ENCODE peak calls at places on chromosome 13, in four cellular contexts. O is hepatocyte, N is astrocyte of the cerebellum, W is RWPE2. B is an unnamed sample.

GRCh38 chr13:106989866-106990265 is 421.9 kb upstream of the ARGLU1 start:
- DNase-seq in O (no peak), W (no peak), N (no peak), B (no peak)

GRCh38 chr13:94435604-94436226 is 43.8 kb downstream of the DCT start:
- DNase-seq in N (peak), O (peak), W (no peak), B (peak)

GRCh38 chr13:94369862-94370491 is 109.5 kb downstream of the DCT start:
- DNase-seq in N (no peak), W (no peak), O (no peak), B (no peak)

GRCh38 chr13:98399756-98400155 is 177.2 kb downstream of the STK24 start:
- DNase-seq in N (no peak), W (no peak), O (no peak), B (no peak)

GRCh38 chr13:23427342-23428182 is 5.9 kb downstream of the SACS start:
- DNase-seq in O (peak), W (no peak), N (peak), B (peak)

GRCh38 chr13:48155850-48156249 is 60.9 kb upstream of the MED4 start:
- DNase-seq in W (no peak), N (peak), O (no peak), B (no peak)

GRCh38 chr13:79810671-79811070 is 329.7 kb downstream of the NDFIP2 start:
- DNase-seq in O (no peak), N (peak), W (no peak), B (no peak)

GRCh38 chr13:26184791-26185250 is 37.3 kb downstream of the RNF6 start:
- DNase-seq in O (peak), N (peak), W (no peak), B (peak)

GRCh38 chr13:92196566-92197256 is 798.3 kb downstream of the GPC5 start:
- DNase-seq in N (no peak), O (no peak), W (no peak), B (no peak)

GRCh38 chr13:108919036-108919907 is 289.9 kb downstream of the MYO16 start:
- DNase-seq in O (no peak), N (no peak), W (no peak), B (peak)

GRCh38 chr13:75792526-75793187 is 156.5 kb downstream of the LMO7 start:
- DNase-seq in N (no peak), O (peak), W (no peak), B (no peak)

GRCh38 chr13:99308481-99309087 is 1.4 kb upstream of the GPR183 start:
- DNase-seq in O (no peak), N (no peak), W (no peak), B (no peak)

GRCh38 chr13:46982856-46983582 is 86.2 kb upstream of the HTR2A start:
- DNase-seq in O (no peak), W (no peak), N (no peak), B (no peak)

GRCh38 chr13:59861676-59862075 is 302.1 kb downstream of the DIAPH3 start:
- DNase-seq in N (no peak), O (no peak), W (no peak), B (no peak)

GRCh38 chr13:75444016-75444415 is 38.0 kb downstream of the TBC1D4 start:
- DNase-seq in N (no peak), W (no peak), O (no peak), B (no peak)

GRCh38 chr13:97982286-97982685 is 28.8 kb downstream of the IPO5 start:
- DNase-seq in N (no peak), W (no peak), O (no peak), B (no peak)

GRCh38 chr13:51767100-51767499 is 36.9 kb downstream of the DHRS12 start:
- DNase-seq in W (no peak), O (no peak), N (no peak), B (no peak)

GRCh38 chr13:51768976-51769375 is 35.0 kb downstream of the DHRS12 start:
- DNase-seq in W (no peak), O (no peak), N (no peak), B (no peak)

GRCh38 chr13:51769455-51770127 is 34.4 kb downstream of the DHRS12 start:
- DNase-seq in O (no peak), N (no peak), W (no peak), B (no peak)

GRCh38 chr13:51770160-51770559 is 33.8 kb downstream of the DHRS12 start:
- DNase-seq in W (no peak), N (no peak), O (peak), B (no peak)

GRCh38 chr13:51768378-51768921 is 35.5 kb downstream of the DHRS12 start:
- DNase-seq in W (no peak), O (no peak), N (no peak), B (no peak)
- TF ChIP-seq CTCF in W (no peak), O (no peak), N (no peak), B (no peak)

GRCh38 chr13:21034602-21035190 is 26.7 kb downstream of the LATS2 start:
- DNase-seq in O (no peak), W (no peak), N (no peak), B (no peak)
- TF ChIP-seq CTCF in O (no peak), W (no peak), N (peak), B (peak)

GRCh38 chr13:51599444-51600176 is 15.3 kb downstream of the WDFY2 start:
- DNase-seq in O (no peak), W (no peak), N (no peak), B (no peak)
- TF ChIP-seq CTCF in O (no peak), W (no peak), N (no peak), B (no peak)

DNA sequence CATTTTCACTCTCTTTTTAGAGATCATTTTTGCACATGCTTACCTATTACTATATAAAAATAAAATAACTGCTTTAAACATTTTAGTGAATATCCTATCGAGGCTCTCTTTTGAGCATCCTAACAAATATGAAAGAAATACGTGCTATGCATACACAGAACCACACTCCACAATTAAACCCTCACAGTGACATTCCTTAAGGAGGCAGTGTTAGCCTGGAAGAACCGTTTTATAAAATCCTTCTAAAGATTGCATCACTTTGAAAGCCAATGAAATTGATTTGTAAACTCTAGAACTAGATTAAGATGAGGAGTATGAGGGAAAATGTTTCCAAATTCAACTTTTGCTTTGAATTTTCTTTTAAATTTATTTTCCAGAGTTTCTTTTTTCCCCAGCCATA is 11.1 kb upstream of the ENOX1 start:
- DNase-seq in N (no peak), O (no peak), W (no peak), B (no peak)
- TF ChIP-seq CTCF in N (no peak), O (no peak), W (no peak), B (peak)

DNA sequence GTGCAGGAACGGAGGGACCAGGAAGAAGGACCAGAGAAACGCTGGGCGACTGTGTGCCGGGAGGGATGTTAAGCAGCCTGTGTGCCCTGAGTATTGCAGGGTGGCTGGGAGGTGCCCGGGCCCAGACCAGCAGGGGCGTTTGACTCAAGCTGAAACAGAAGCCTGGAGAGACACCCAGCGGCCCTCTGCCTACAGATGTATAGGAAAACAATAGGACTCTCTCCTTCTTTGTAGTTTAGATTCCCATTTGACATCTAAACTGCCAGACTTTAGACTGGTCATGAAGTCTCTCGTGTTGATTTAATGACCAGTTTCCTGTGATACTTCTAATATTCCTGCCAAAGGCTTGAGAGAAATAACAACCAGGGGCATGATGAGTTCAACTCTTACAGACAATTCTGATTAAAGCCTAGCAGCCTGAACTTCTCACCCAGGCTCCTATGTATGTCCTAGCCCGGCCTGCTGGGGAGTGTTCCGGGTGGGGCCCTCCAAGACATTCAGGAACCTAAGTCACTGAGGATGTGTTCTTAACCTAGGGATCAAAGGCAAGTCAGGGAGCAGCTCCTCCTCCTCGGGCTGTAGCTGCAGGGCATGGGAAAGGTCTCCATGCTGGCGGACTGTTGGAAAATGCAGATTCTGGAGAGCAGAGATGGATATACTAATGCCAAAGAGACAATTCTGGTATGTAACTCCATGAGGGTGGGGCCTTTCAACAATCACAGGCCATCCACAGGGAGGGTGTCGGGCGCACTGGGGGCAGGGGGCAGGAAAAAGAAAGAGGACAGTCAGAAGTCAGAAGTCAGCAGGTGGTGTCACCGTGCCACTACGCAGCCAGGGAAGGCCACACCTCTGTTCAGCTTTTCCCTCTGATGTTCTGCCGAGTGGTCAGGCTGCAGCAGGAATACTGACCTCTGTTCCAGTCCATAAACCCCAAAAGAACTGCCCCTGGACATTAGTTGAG is 131.9 kb downstream of the STARD13 start:
- DNase-seq in N (peak), W (no peak), O (no peak), B (no peak)
- TF ChIP-seq CTCF in N (no peak), W (no peak), O (no peak), B (no peak)

GRCh38 chr13:44321961-44322360 is 51.7 kb upstream of the SERP2 start:
- DNase-seq in O (no peak), N (no peak), W (no peak), B (no peak)

GRCh38 chr13:44326961-44327360 is 46.7 kb upstream of the SERP2 start:
- DNase-seq in O (no peak), W (no peak), N (no peak), B (no peak)

GRCh38 chr13:44320611-44321010 is 53.0 kb upstream of the SERP2 start:
- DNase-seq in O (no peak), N (no peak), W (no peak), B (no peak)

GRCh38 chr13:44322928-44323327 is 50.7 kb upstream of the SERP2 start:
- DNase-seq in N (no peak), W (no peak), O (peak), B (no peak)

GRCh38 chr13:44323754-44324153 is 49.9 kb upstream of the SERP2 start:
- DNase-seq in W (no peak), N (no peak), O (no peak), B (no peak)
- TF ChIP-seq CTCF in W (no peak), N (no peak), O (no peak), B (no peak)

DNA sequence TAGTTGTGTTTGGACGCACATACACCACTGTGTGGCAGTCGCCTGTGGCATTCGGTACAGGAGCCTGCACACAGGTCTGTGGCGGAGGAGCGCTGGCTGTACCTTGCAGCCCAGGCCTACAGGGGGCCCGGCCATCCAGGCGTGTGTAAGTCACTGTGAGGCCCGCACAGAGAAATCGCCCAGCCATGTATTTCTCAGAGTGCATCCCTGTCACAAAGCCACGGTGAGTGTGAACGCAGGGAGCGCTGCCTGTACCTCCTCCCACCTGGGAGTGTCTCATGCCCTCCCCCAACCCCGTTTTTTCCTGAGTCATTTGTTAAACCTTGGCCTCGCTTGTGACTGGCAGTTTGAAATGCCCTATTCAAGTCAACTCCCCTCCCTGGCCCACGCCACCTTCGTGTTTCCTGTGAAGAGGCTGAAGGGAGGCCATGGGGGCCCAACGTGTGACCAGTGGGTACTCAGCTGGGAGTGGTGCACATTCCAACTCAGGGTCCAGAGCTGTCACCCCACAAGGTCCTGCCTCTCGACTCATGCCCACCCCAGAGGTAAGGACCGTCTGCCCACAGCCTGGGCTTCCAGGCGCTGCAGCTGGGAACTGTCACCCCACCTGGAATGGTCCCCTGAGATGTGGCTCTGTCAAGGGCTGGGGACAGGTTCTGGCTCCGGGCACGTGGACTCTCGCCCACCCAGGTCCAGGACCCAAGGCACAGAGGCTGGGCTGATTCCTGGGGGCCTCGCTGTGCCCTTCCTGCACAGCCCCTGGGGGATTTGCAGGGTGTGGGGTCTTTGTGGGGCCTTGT is 11.6 kb upstream of the RASA3 start:
- DNase-seq in N (no peak), O (peak), W (peak), B (no peak)
- TF ChIP-seq CTCF in N (peak), O (peak), W (no peak), B (no peak)

GRCh38 chr13:72586519-72586918 is 140.9 kb downstream of the MZT1 start:
- DNase-seq in W (no peak), N (peak), O (peak), B (no peak)
- TF ChIP-seq CTCF in W (no peak), N (no peak), O (no peak), B (no peak)

DNA sequence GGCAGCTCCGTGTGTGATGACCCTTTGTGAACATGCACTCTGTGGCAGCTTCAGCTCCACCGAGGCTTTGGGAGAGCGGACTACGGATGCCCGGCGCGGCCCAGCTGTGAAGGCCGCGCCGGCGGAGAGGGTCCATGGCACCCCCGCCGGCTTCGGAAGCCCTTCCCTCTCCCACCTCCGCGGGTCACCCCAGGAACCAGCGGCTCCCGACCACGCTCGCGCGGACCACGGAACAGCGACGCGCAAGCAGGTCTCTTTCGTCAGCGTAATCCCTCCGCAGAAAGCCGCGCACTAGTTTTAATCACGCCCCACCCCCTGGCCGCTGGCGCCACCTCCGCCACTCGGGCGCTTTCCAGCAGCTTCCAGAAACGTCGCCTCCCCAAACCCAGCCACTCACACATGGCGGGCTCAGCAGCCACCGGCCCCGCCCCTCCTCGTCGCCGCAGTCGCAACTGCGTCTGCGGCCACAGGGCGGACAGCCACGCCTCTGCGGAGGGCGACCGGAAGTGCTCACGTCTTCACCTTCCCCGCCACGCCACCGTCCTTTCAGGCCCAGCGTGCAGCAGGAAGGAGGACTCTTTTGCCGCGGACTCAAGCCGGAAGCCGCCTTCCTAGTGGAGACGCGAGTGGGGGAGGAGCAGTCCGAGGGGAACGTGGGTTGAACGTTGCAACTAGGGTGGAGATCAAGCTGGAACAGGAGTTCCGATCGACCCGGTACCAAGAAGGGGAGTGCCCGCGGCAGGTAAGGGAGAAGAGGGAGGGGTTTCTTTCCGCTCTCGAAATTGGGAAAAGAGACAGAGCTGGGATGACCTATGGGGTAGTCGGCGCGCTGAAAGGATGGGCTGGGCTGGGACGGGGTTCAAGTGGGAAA is at the start of gene USPL1:
- DNase-seq in N (peak), W (peak), O (peak), B (peak)
- TF ChIP-seq CTCF in N (no peak), W (no peak), O (peak), B (no peak)

DNA sequence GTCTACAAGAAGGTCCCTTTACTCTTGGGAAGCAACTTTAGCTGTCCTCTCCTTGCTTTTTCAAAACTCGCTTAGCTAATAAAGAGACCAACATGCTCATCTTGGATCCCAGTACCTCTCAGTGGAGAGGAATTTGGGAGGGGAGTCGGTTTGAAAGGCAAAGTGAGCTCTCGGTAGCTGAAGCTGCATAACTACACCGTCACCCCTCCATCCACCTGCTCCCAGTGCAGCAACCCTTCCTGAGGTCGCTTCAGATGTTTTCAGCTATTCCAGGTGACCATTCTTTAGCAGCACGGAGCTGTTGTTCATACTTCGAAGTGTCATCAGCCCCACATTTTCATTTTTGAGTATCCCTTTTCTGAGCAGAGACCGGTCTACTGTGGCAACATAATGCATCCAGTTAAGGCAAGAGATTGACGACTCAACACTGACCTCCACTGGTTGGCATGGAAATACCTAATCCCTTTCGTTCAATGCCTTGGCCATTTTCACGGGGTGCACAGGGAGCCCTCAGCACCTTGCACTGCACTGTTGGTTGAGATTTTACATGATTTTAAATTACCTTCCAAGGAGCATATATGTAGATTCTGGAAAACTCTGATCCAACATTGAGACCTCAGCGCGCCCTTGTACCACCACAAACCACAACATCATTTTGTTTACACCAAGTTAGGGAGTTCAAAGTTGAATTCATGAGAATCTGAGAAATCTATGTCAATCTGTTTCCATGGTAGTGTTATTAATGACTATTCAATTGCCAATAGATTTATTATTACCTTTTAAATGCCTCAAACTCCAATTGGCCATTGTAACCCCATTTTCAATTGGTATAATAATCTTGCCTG is 42.2 kb downstream of the DLEU7 start:
- DNase-seq in W (no peak), N (peak), O (peak), B (peak)
- TF ChIP-seq CTCF in W (peak), N (peak), O (peak), B (peak)

B was measured in AG09319.